ENCODE peak calls at places on chromosomes 13 and 19, in ten cellular contexts. V is cardiac muscle cell, P is HFFc6, R is dorsolateral prefrontal cortex, Y is mammary epithelial cell, M is adrenal gland, Z is left ventricle myocardium inferior, I is choroid plexus epithelial cell, E is GM13977, Q is neural progenitor cell. K is an unnamed sample.

GRCh38 chr19:46353730-46354528 is 7.0 kb downstream of the PPP5C start:
- DNase-seq in P (no peak), E (no peak), V (no peak), R (no peak), Y (no peak), Q (no peak), Z (no peak), I (no peak), M (peak), K (no peak)

GRCh38 chr19:40279120-40279551 is 6.0 kb downstream of the AKT2 start:
- DNase-seq in P (no peak), Y (no peak), R (peak), E (no peak), M (no peak), Q (no peak), I (peak), Z (peak), V (peak), K (no peak)

GRCh38 chr19:9941236-9941635 is 4.9 kb upstream of the OLFM2 start:
- DNase-seq in E (no peak), V (no peak), M (no peak), Z (no peak), P (peak), Y (no peak), I (no peak), Q (no peak), R (no peak), K (no peak)

GRCh38 chr13:113800576-113800926 is 41.5 kb downstream of the TMEM255B start:
- DNase-seq in V (no peak), Z (no peak), M (no peak), I (no peak), R (no peak), Y (no peak), E (no peak), P (no peak), Q (no peak), K (no peak)

GRCh38 chr13:47794963-47795362 is 206.1 kb downstream of the SUCLA2 start:
- DNase-seq in M (no peak), P (no peak), V (no peak), Q (no peak), Z (no peak), Y (peak), R (no peak), I (peak), E (no peak), K (no peak)

GRCh38 chr13:51271528-51272070 is 49.4 kb downstream of the FAM124A start:
- DNase-seq in V (no peak), Z (no peak), E (no peak), R (no peak), Y (no peak), M (no peak), I (no peak), P (no peak), Q (no peak), K (no peak)

GRCh38 chr13:43878897-43879322 is 630 bp downstream of the CCDC122 start:
- DNase-seq in Q (peak), M (peak), P (peak), V (peak), E (peak), I (peak), Z (peak), R (peak), Y (peak), K (peak)

GRCh38 chr13:44664308-44664707 is 88.2 kb upstream of the TSC22D1 start:
- DNase-seq in M (no peak), I (no peak), Y (no peak), V (no peak), P (no peak), Z (no peak), R (no peak), E (no peak), Q (peak), K (no peak)

GRCh38 chr13:70923863-70924752 is 815.9 kb upstream of the KLHL1 start:
- DNase-seq in Q (no peak), M (no peak), Z (no peak), Y (no peak), P (no peak), R (no peak), E (no peak), I (peak), V (no peak), K (no peak)

GRCh38 chr19:7267792-7268736 is 26.1 kb downstream of the INSR start:
- DNase-seq in E (no peak), P (no peak), M (no peak), V (no peak), I (no peak), Q (no peak), Z (no peak), R (no peak), Y (no peak), K (no peak)

GRCh38 chr19:50728084-50728737 is 5.0 kb downstream of the CLEC11A start:
- DNase-seq in E (peak), Z (peak), Y (peak), P (no peak), V (peak), I (peak), M (peak), R (peak), Q (peak), K (no peak)

GRCh38 chr19:43438291-43439162 is 23.8 kb downstream of the TEX101 start:
- DNase-seq in V (no peak), R (no peak), Q (no peak), Z (peak), P (peak), E (no peak), M (peak), Y (peak), I (peak), K (no peak)

GRCh38 chr13:109783447-109783814 is 3.0 kb downstream of the IRS2 start:
- DNase-seq in P (no peak), R (no peak), M (peak), E (no peak), Q (peak), Z (no peak), V (no peak), Y (no peak), I (no peak), K (no peak)

GRCh38 chr13:79647518-79647917 is 166.6 kb downstream of the NDFIP2 start:
- DNase-seq in Z (no peak), P (no peak), Q (no peak), M (no peak), I (no peak), V (no peak), E (no peak), Y (peak), R (no peak), K (no peak)

GRCh38 chr19:29569038-29569911 is 36.8 kb upstream of the POP4 start:
- DNase-seq in V (no peak), P (no peak), Y (no peak), E (no peak), M (no peak), Q (no peak), R (no peak), I (no peak), Z (no peak), K (no peak)

GRCh38 chr13:55673910-55674309 is 1466.8 kb upstream of the PRR20A start:
- DNase-seq in Z (no peak), Y (no peak), Q (no peak), I (no peak), P (no peak), R (no peak), V (no peak), M (no peak), E (no peak), K (no peak)

GRCh38 chr19:48303367-48303766 is 22.0 kb upstream of the EMP3 start:
- DNase-seq in Y (no peak), E (no peak), P (no peak), M (no peak), V (no peak), R (no peak), Q (no peak), I (no peak), Z (no peak), K (no peak)

GRCh38 chr13:29573190-29573589 is 22.3 kb downstream of the SLC7A1 start:
- DNase-seq in I (peak), R (peak), V (no peak), M (peak), E (peak), Z (no peak), Y (no peak), P (no peak), Q (no peak), K (no peak)

GRCh38 chr13:40148103-40148502 is 492.6 kb downstream of the COG6 start:
- DNase-seq in E (no peak), I (peak), P (no peak), Z (no peak), V (no peak), M (no peak), R (no peak), Q (no peak), Y (no peak), K (no peak)

DNA sequence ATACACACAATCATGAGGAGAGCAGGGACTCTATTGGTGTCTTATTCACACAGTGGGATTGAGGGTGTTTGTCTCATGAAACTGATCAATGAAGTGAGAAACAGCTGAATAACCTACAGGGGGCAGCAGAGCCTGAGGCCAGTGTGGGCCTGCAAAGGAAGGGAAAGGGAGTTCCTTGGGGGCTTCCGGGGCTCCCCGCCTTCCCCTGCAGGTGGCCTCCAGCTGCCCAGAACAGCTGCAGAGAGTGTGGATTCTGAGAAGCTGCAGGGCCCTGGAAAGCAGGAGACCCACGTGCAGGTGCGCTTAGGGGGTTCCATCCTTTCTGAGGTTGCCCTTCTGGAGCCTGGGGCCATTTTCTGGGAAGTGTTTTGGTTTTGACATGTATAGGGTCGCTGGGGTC is 20.1 kb downstream of the ZNF763 start:
- DNase-seq in V (peak), R (no peak), P (no peak), M (no peak), I (no peak), Z (no peak), E (peak), Y (no peak), Q (peak), K (no peak)
- TF ChIP-seq CTCF in V (peak), R (no peak), P (peak), M (no peak), I (peak), Z (peak), E (peak), Y (no peak), Q (peak), K (no peak)

GRCh38 chr19:8899356-8899755 is 67.2 kb downstream of the MBD3L1 start:
- DNase-seq in E (no peak), Q (no peak), R (no peak), M (no peak), Y (no peak), I (no peak), P (no peak), Z (no peak), V (no peak), K (no peak)
- TF ChIP-seq CTCF in E (no peak), Q (no peak), R (no peak), M (no peak), Y (no peak), I (no peak), P (no peak), Z (no peak), V (no peak), K (no peak)

GRCh38 chr19:33430674-33431277 is 57.3 kb downstream of the CEBPG start:
- DNase-seq in E (peak), R (peak), Z (peak), V (peak), M (peak), Q (peak), Y (peak), P (peak), I (peak), K (peak)
- TF ChIP-seq CTCF in E (peak), R (peak), Z (peak), V (peak), M (peak), Q (peak), Y (peak), P (peak), I (peak), K (peak)

GRCh38 chr19:17488593-17489391 is 18.5 kb downstream of the SLC27A1 start:
- DNase-seq in R (no peak), I (no peak), E (peak), M (peak), V (peak), Q (peak), Z (peak), Y (peak), P (no peak), K (peak)
- TF ChIP-seq CTCF in R (no peak), I (no peak), E (peak), M (no peak), V (no peak), Q (peak), Z (no peak), Y (peak), P (no peak), K (no peak)

GRCh38 chr13:111066544-111066943 is 48.6 kb upstream of the ARHGEF7 start:
- DNase-seq in P (no peak), V (no peak), M (peak), I (peak), Q (no peak), R (no peak), Z (peak), E (no peak), Y (no peak), K (no peak)

GRCh38 chr13:111065698-111066097 is 49.4 kb upstream of the ARHGEF7 start:
- DNase-seq in P (no peak), Q (no peak), E (no peak), M (no peak), Z (no peak), Y (no peak), R (no peak), I (no peak), V (no peak), K (no peak)

GRCh38 chr13:111064661-111065060 is 50.4 kb upstream of the ARHGEF7 start:
- DNase-seq in Q (no peak), M (no peak), R (no peak), P (no peak), V (no peak), I (no peak), Z (no peak), E (no peak), Y (no peak), K (no peak)

GRCh38 chr13:111062305-111062704 is 52.8 kb upstream of the ARHGEF7 start:
- DNase-seq in I (no peak), Z (no peak), V (no peak), E (no peak), Q (no peak), Y (no peak), M (no peak), P (no peak), R (no peak), K (no peak)

GRCh38 chr13:111068009-111068350 is 47.1 kb upstream of the ARHGEF7 start:
- DNase-seq in Y (no peak), R (no peak), Q (no peak), V (no peak), Z (no peak), P (no peak), E (no peak), I (no peak), M (no peak), K (no peak)
- TF ChIP-seq CTCF in Y (no peak), R (no peak), Q (no peak), V (no peak), Z (peak), P (peak), E (no peak), I (no peak), M (peak), K (peak)

GRCh38 chr13:75123428-75123827 is 358.5 kb downstream of the TBC1D4 start:
- DNase-seq in E (no peak), M (no peak), Y (no peak), Q (no peak), R (no peak), I (peak), V (peak), P (no peak), Z (no peak), K (no peak)

GRCh38 chr13:75124415-75124814 is 357.6 kb downstream of the TBC1D4 start:
- DNase-seq in I (no peak), V (no peak), E (no peak), Z (no peak), Q (no peak), M (no peak), P (no peak), R (no peak), Y (no peak), K (no peak)

GRCh38 chr13:75120071-75120470 is 361.9 kb downstream of the TBC1D4 start:
- DNase-seq in Y (no peak), V (no peak), M (no peak), I (no peak), Z (no peak), R (no peak), Q (no peak), P (no peak), E (no peak), K (no peak)
- TF ChIP-seq CTCF in Y (no peak), V (no peak), M (no peak), I (no peak), Z (no peak), R (no peak), Q (no peak), P (no peak), E (no peak), K (no peak)

K was measured in natural killer cell.